ENCODE peak calls at places on chromosome 13, in nine cellular contexts. E is IMR-90; D is cardiac fibroblast; V is PC-3; B is GM13977; H is CD8-positive, alpha-beta T cell; N is hepatocyte; U is suprapubic skin; K is uterus. L is an unnamed sample.

GRCh38 chr13:104414771-104415170 is 1348.6 kb upstream of the SLC10A2 start:
- DNase-seq in E (no peak), D (no peak), V (no peak), B (no peak), H (no peak), N (no peak), U (no peak), K (no peak), L (no peak)

GRCh38 chr13:30739646-30740642 is 4.6 kb downstream of the ALOX5AP start:
- DNase-seq in E (peak; percentile 95), D (peak; percentile 83), V (peak; percentile 94), B (peak; percentile 62), H (peak; percentile 62), N (no peak), U (peak; percentile 44), K (no peak), L (peak; percentile 3)

GRCh38 chr13:26449063-26449848 is 108.2 kb upstream of the WASF3 start:
- DNase-seq in E (peak; percentile 7), D (peak; percentile 52), V (peak; percentile 18), B (no peak), H (no peak), N (no peak), U (no peak), K (no peak), L (no peak)

GRCh38 chr13:89846890-89847585 is 1500.4 kb upstream of the MIR17HG start:
- DNase-seq in E (peak; percentile 3), D (peak; percentile 25), V (peak; percentile 50), B (no peak), H (no peak), N (no peak), U (no peak), K (no peak), L (no peak)

GRCh38 chr13:82634946-82635345 is 1247.3 kb downstream of the SLITRK1 start:
- DNase-seq in E (peak; percentile 16), D (no peak), V (peak; percentile 11), B (no peak), H (no peak), N (no peak), U (no peak), K (no peak), L (no peak)

GRCh38 chr13:97194473-97194872 is 27.7 kb upstream of the MBNL2 start:
- DNase-seq in E (peak; percentile 78), D (peak; percentile 19), V (peak; percentile 71), B (no peak), H (no peak), N (no peak), U (no peak), K (no peak), L (peak; percentile 54)

GRCh38 chr13:33303885-33304284 is 18.3 kb upstream of the STARD13 start:
- DNase-seq in E (peak; percentile 77), D (peak; percentile 84), V (no peak), B (no peak), H (no peak), N (no peak), U (no peak), K (no peak), L (no peak)

GRCh38 chr13:107209811-107210210 is 641.9 kb upstream of the ARGLU1 start:
- DNase-seq in E (peak; percentile 80), D (peak; percentile 29), V (peak; percentile 29), B (no peak), H (no peak), N (no peak), U (no peak), K (no peak), L (no peak)

GRCh38 chr13:39417131-39417530 is 185.9 kb downstream of the LHFPL6 start:
- DNase-seq in E (no peak), D (peak; percentile 38), V (no peak), B (no peak), H (no peak), N (no peak), U (no peak), K (no peak), L (no peak)

GRCh38 chr13:77040076-77040475 is 13.1 kb upstream of the FBXL3 start:
- DNase-seq in E (no peak), D (no peak), V (no peak), B (no peak), H (no peak), N (no peak), U (no peak), K (no peak), L (no peak)

GRCh38 chr13:86601351-86601750 is 802.1 kb upstream of the SLITRK6 start:
- DNase-seq in E (peak; percentile 20), D (no peak), V (peak; percentile 24), B (no peak), H (no peak), N (no peak), U (no peak), K (no peak), L (no peak)

GRCh38 chr13:106263801-106264200 is 271.7 kb downstream of the EFNB2 start:
- DNase-seq in E (no peak), D (no peak), V (no peak), B (no peak), H (no peak), N (no peak), U (no peak), K (no peak), L (no peak)

GRCh38 chr13:39600766-39601165 is 2.2 kb downstream of the LHFPL6 start:
- DNase-seq in E (no peak), D (peak; percentile 68), V (no peak), B (no peak), H (no peak), N (no peak), U (no peak), K (no peak), L (no peak)

GRCh38 chr13:50798923-50799322 is 44.6 kb downstream of the DLEU7 start:
- DNase-seq in E (no peak), D (peak; percentile 52), V (peak; percentile 40), B (no peak), H (no peak), N (no peak), U (no peak), K (no peak), L (no peak)

GRCh38 chr13:20165417-20166257 is 4.8 kb upstream of the GJA3 start:
- DNase-seq in E (peak; percentile 74), D (peak; percentile 39), V (peak; percentile 67), B (no peak), H (no peak), N (no peak), U (no peak), K (no peak), L (no peak)

GRCh38 chr13:113564331-113565023 is 20.1 kb upstream of the TFDP1 start:
- DNase-seq in E (no peak), D (no peak), V (no peak), B (no peak), H (no peak), N (no peak), U (peak; percentile 60), K (no peak), L (no peak)

GRCh38 chr13:68319384-68319783 is 1089.2 kb upstream of the PCDH9 start:
- DNase-seq in E (no peak), D (no peak), V (no peak), B (no peak), H (no peak), N (no peak), U (no peak), K (no peak), L (no peak)
- TF ChIP-seq CTCF in E (no peak), D (no peak), V (no peak), B (no peak), H (no peak), N (no peak), U (no peak), K (no peak), L (no peak)

DNA sequence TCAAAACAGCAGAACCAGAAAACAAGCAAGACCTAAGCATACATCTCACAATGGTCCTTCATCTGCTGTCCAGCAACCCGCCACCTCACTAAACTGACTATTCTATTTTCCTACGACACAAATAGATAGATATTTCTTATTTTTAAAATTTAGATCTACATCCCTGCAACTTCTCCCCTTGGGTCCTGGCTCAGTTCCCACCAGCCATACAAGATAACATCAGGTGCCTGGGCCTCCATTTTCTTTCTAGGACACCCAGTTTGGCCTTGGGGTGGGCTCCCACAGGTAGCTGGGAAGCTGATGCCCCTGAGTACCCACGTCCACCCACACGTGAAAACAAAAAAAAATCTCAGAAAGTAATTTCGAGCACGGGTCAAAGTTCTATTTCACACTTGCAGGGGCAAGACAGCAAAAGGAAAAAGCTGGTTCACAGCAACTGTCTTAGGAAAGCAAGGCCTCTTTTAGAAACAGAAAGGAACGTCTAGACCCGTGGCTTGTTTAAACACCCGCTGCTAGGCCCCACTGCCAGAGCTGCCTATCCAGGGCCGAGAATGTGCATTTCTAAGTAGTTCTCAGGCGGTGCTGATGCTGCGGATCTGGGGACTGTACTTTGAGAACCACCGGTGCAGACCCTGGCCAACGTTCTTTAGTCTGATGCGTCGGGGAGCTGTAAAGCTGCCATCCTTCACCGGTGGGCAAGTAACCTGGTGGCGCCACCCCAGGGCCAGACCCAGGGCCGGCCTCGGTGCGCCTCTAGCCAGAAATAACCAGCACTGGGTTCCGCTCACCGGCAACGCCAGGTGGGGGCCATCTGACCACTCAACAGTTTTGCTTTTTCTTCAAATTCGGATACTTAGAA is 47.3 kb downstream of the TGDS start:
- DNase-seq in E (peak; percentile 29), D (peak; percentile 51), V (peak; percentile 46), B (peak; percentile 71), H (peak; percentile 49), N (peak; percentile 78), U (peak; percentile 79), K (peak; percentile 53), L (peak; percentile 34)
- TF ChIP-seq CTCF in E (peak; percentile 4), D (peak; percentile 5), V (peak; percentile 38), B (peak; percentile 47), H (no peak), N (peak; percentile 38), U (no peak), K (no peak), L (no peak)

DNA sequence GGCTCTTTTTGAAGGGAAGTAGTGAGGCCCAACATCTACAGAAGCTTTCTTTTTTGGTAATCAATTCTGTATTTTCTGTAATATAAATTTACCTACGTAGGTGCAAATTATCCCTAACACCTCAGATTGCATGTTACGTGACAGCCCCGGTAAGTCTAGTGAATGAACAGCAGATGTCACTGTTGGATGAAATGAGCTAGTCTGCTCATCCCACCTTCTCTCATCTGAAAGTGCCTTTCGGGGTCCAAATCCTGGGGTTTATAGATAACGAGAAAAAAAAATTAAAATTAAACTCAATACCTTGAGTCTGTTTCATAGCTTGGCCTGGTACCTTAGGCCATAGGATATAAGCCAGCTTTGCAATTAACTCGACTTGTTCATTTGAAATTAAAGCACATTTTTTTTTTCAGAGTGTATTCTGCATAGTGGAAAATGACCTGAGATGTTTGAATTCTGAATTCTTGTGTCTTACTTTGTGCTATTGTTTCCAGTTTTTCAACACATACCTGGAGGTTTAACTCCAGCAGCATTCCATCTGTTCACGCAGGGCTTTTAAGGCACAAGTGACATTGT is 548.2 kb downstream of the GPC5 start:
- DNase-seq in E (peak; percentile 12), D (peak; percentile 1), V (peak; percentile 23), B (peak; percentile 12), H (no peak), N (peak; percentile 57), U (no peak), K (no peak), L (no peak)
- TF ChIP-seq CTCF in E (peak; percentile 31), D (peak; percentile 3), V (peak; percentile 57), B (peak; percentile 54), H (no peak), N (peak; percentile 79), U (no peak), K (no peak), L (no peak)

DNA sequence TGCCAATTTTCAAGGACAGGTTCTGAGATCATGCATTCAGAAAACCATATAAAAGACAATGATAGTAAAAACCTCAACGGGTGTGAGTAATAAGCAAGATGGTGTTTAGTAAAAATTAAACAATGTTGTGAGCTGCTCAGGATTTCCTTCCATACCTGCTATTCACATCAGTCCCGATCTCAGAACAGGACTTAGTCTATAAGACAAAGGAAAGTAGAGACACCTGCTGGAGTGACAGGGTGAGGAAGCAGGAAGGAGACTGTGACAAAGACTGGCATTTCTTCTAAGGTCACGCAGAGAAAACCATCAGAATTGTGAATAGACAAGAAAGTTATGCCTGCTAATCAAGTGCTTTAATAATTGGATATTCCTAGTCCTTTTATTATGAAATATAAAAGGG is 648.0 kb downstream of the DACH1 start:
- DNase-seq in E (no peak), D (no peak), V (peak; percentile 48), B (no peak), H (no peak), N (peak; percentile 48), U (no peak), K (no peak), L (peak; percentile 3)
- TF ChIP-seq CTCF in E (no peak), D (no peak), V (peak; percentile 47), B (peak; percentile 47), H (no peak), N (peak; percentile 48), U (no peak), K (no peak), L (no peak)